ENCODE peak calls at places on chromosomes 13 and 19, in ten cellular contexts. V, J, W, P, Q, S, C, K, I and O are unnamed samples.

GRCh38 chr19:29143183-29143582 is 69.8 kb downstream of the UQCRFS1 start:
- DNase-seq in I (no peak), W (no peak), K (no peak), V (no peak), Q (no peak), S (no peak), C (no peak), J (no peak), P (no peak), O (no peak)

GRCh38 chr19:56301152-56301551 is 13.5 kb downstream of the ZSCAN5A start:
- DNase-seq in I (no peak), V (no peak), J (peak), Q (no peak), W (no peak), P (no peak), K (no peak), C (no peak), S (peak), O (no peak)

GRCh38 chr19:49664171-49665070 is 1.2 kb downstream of the IRF3 start:
- DNase-seq in W (peak), S (peak), V (peak), J (peak), P (peak), Q (peak), I (peak), C (peak), K (peak), O (peak)

GRCh38 chr19:3942790-3943409 is 10.0 kb downstream of the NMRK2 start:
- DNase-seq in S (peak), I (no peak), W (no peak), P (no peak), V (no peak), K (no peak), Q (no peak), J (no peak), C (no peak), O (peak)

GRCh38 chr13:106466691-106467405 is 68.6 kb downstream of the EFNB2 start:
- DNase-seq in I (no peak), C (no peak), W (no peak), J (no peak), S (no peak), V (no peak), K (no peak), Q (peak), P (no peak), O (no peak)

GRCh38 chr13:47146991-47147783 is 250.3 kb upstream of the HTR2A start:
- DNase-seq in K (no peak), J (no peak), C (no peak), V (no peak), Q (no peak), P (no peak), S (no peak), W (no peak), I (no peak), O (no peak)

GRCh38 chr13:36981156-36981743 is 17.9 kb downstream of the ALG5 start:
- DNase-seq in P (no peak), S (peak), I (no peak), K (no peak), W (no peak), Q (peak), V (peak), J (peak), C (no peak), O (peak)

GRCh38 chr19:13788991-13789390 is 6.3 kb upstream of the ZSWIM4 start:
- DNase-seq in J (peak), V (no peak), C (peak), Q (peak), S (peak), K (no peak), I (no peak), P (no peak), W (no peak), O (peak)

GRCh38 chr19:1384478-1385110 is 887 bp downstream of the NDUFS7 start:
- DNase-seq in S (no peak), K (no peak), J (no peak), Q (no peak), I (no peak), C (no peak), P (no peak), V (no peak), W (no peak), O (no peak)

GRCh38 chr19:4971424-4971793 is 2.5 kb downstream of the KDM4B start:
- DNase-seq in C (no peak), P (no peak), W (no peak), K (peak), J (no peak), I (no peak), Q (no peak), S (peak), V (peak), O (peak)

GRCh38 chr19:23283925-23284324 is 33.7 kb upstream of the ZNF724 start:
- DNase-seq in W (peak), S (peak), P (peak), Q (peak), V (peak), I (peak), K (peak), C (peak), J (peak), O (peak)

GRCh38 chr19:13082192-13083007 is 20.3 kb downstream of the LYL1 start:
- DNase-seq in P (no peak), Q (peak), V (peak), K (no peak), I (no peak), C (peak), W (no peak), J (peak), S (peak), O (no peak)

GRCh38 chr13:90321281-90321931 is 1026.1 kb upstream of the MIR17HG start:
- DNase-seq in W (no peak), V (no peak), K (no peak), J (no peak), P (no peak), I (no peak), Q (no peak), C (no peak), S (no peak), O (no peak)

GRCh38 chr19:10896851-10897526 is 25.6 kb downstream of the CARM1 start:
- DNase-seq in Q (peak), P (no peak), J (no peak), S (no peak), V (no peak), C (no peak), I (no peak), K (no peak), W (no peak), O (no peak)